ENCODE peak calls at places on chromosomes 13 and 19, in four cellular contexts. G is brain microvascular endothelial cell; E is CD8-positive, alpha-beta memory T cell; S is pancreas. M is an unnamed sample.

GRCh38 chr19:32188921-32189320 is 156.5 kb upstream of the ZNF507 start:
- DNase-seq in E (no peak), G (no peak), S (no peak), M (no peak)

GRCh38 chr13:102555914-102556553 is 40.8 kb upstream of the TPP2 start:
- DNase-seq in E (peak), G (peak), S (no peak), M (peak)

GRCh38 chr13:39600766-39601165 is 2.2 kb downstream of the LHFPL6 start:
- DNase-seq in E (no peak), G (peak), S (no peak), M (no peak)

GRCh38 chr13:112469071-112469745 is 93.1 kb downstream of the SPACA7 start:
- DNase-seq in S (no peak), E (no peak), G (no peak), M (no peak)

GRCh38 chr13:37868691-37869505 is 674 bp downstream of the TRPC4 start:
- DNase-seq in G (peak), E (no peak), S (no peak), M (no peak)

GRCh38 chr13:33524086-33524485 is 238.5 kb upstream of the STARD13 start:
- DNase-seq in S (no peak), G (peak), E (no peak), M (no peak)

GRCh38 chr19:35619290-35619923 is 6.9 kb downstream of the HAUS5 start:
- DNase-seq in E (no peak), S (no peak), G (no peak), M (no peak)

GRCh38 chr19:34135401-34135800 is 36.9 kb upstream of the LSM14A start:
- DNase-seq in E (no peak), G (no peak), S (peak), M (no peak)

GRCh38 chr19:57026476-57026875 is 93.3 kb upstream of the USP29 start:
- DNase-seq in G (no peak), S (no peak), E (no peak), M (no peak)

GRCh38 chr19:17951151-17952040 is 15.5 kb upstream of the KCNN1 start:
- DNase-seq in E (no peak), G (no peak), S (no peak), M (no peak)

GRCh38 chr19:13029893-13030292 is 34.6 kb downstream of the NFIX start:
- DNase-seq in E (no peak), G (no peak), S (no peak), M (no peak)

GRCh38 chr19:367561-367960 is 23.0 kb upstream of the MIER2 start:
- DNase-seq in G (no peak), S (no peak), E (no peak), M (no peak)

GRCh38 chr19:54297759-54298305 is 15.1 kb downstream of the LILRA5 start:
- DNase-seq in E (no peak), G (no peak), S (no peak), M (no peak)

GRCh38 chr19:11204943-11205349 is 7.6 kb upstream of the KANK2 start:
- DNase-seq in S (peak), G (no peak), E (no peak), M (no peak)

GRCh38 chr19:50332264-50333038 is 3.3 kb upstream of the KCNC3 start:
- DNase-seq in S (peak), G (no peak), E (no peak), M (no peak)

GRCh38 chr13:78241278-78241919 is 322.8 kb upstream of the EDNRB start:
- DNase-seq in S (peak), G (peak), E (peak), M (no peak)

GRCh38 chr19:16067205-16067938 is 8.9 kb upstream of the TPM4 start:
- DNase-seq in E (no peak), G (peak), S (peak), M (peak)

GRCh38 chr13:93108111-93108581 is 118.5 kb upstream of the GPC6 start:
- DNase-seq in S (no peak), E (no peak), G (no peak), M (no peak)

GRCh38 chr13:100550433-100550832 is 38.2 kb downstream of the GGACT start:
- DNase-seq in S (no peak), E (no peak), G (peak), M (no peak)

GRCh38 chr13:90070837-90071525 is 1276.5 kb upstream of the MIR17HG start:
- DNase-seq in S (no peak), G (no peak), E (no peak), M (no peak)

GRCh38 chr13:76038920-76039716 is 403.0 kb downstream of the LMO7 start:
- DNase-seq in S (no peak), G (no peak), E (no peak), M (no peak)

GRCh38 chr13:94387047-94387446 is 92.4 kb downstream of the DCT start:
- DNase-seq in S (no peak), E (no peak), G (no peak), M (no peak)

GRCh38 chr19:4754248-4754647 is 30.6 kb upstream of the DPP9 start:
- DNase-seq in E (no peak), S (no peak), G (no peak), M (no peak)

GRCh38 chr19:13964776-13965175 is 12.5 kb downstream of the DCAF15 start:
- DNase-seq in S (no peak), E (no peak), G (no peak), M (no peak)

GRCh38 chr13:86920960-86921359 is 750.2 kb upstream of the SLITRK5 start:
- DNase-seq in E (no peak), S (no peak), G (no peak), M (no peak)

GRCh38 chr13:82330499-82330898 is 1551.8 kb downstream of the SLITRK1 start:
- DNase-seq in S (no peak), E (no peak), G (peak), M (no peak)

GRCh38 chr13:51804295-51805172 is 571 bp upstream of the DHRS12 start:
- DNase-seq in E (no peak), S (peak), G (no peak), M (no peak)
- H3K27ac ChIP-seq in E (peak), S (peak), G (peak), M (peak)

DNA sequence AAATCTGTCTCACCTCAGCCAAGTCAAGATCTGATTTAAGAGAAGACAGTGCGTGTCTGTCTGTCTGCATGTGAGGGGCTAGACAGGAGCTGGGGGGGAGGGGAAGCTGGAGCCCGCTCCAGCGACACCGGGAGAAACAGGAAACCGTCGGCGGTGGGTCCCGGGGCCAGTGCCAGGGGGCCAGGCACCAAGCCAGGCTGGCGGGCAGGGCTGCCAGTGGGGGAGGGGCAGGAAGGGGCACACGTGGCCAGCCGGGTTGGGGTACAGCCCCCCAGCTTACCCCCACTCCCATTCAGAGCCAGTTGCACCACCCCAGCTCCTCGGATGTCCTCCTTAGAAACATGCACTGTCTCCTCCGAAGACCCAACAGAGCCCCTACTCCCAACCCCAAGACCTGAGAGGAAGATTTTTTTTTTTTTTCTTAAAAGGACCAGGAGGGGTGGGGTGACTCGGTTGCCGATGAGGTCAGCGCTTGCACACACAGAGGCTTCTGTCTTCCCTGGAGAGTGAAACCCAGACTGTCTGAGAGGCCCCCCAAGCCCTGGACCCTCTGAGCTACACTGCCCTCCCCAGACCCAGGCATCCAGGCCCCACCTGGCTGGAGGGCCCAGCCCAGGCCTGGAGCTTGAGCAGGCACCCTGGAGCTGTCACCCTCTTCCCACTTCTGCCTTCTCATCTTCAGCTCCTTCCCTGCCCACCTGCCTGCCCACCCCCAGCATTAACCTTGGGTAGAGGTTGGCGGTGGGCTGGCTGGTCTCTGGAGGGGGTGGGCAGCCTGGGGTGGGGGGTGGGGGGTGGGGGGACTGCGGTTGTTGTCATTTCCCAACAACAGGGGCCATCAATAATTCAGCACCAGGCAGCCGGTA is 4.0 kb downstream of the ERF start:
- DNase-seq in S (peak), E (no peak), G (no peak), M (no peak)
- H3K27ac ChIP-seq in S (peak), E (no peak), G (peak), M (peak)

GRCh38 chr13:29571876-29572570 is 23.5 kb downstream of the SLC7A1 start:
- DNase-seq in G (no peak), S (no peak), E (no peak), M (no peak)

GRCh38 chr13:29570058-29570654 is 25.3 kb downstream of the SLC7A1 start:
- DNase-seq in S (no peak), E (no peak), G (no peak), M (no peak)

GRCh38 chr13:29572575-29572974 is 22.9 kb downstream of the SLC7A1 start:
- DNase-seq in E (no peak), G (no peak), S (no peak), M (no peak)

GRCh38 chr13:29575098-29575497 is 20.4 kb downstream of the SLC7A1 start:
- DNase-seq in G (no peak), S (no peak), E (no peak), M (no peak)

DNA sequence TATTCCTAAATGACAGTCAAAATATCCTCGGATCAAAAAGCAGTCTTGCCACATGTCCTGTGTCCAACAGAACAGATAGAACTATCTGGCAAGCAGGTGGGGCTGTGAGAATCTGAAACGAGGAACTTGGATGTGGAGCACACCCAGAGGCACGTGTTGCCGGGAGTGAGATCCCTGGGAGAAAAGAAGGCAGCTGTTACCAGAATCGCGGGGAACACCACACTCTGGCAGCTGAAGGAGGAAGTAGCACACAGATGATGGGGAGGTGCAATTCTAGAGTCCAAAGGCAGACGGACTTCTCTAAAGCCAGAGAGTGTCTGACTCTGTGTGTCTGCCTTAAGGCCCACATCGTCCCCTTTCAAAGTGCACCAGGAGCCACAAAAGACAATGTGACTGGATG is 22.3 kb downstream of the SLC7A1 start:
- DNase-seq in G (no peak), S (peak), E (no peak), M (no peak)
- H3K27ac ChIP-seq in G (no peak), S (peak), E (no peak), M (no peak)

GRCh38 chr13:110001622-110002275 is 215.4 kb upstream of the IRS2 start:
- DNase-seq in S (no peak), G (peak), E (no peak), M (no peak)

GRCh38 chr13:110000534-110001345 is 214.4 kb upstream of the IRS2 start:
- DNase-seq in E (no peak), G (no peak), S (no peak), M (no peak)

GRCh38 chr13:109998808-109999528 is 212.6 kb upstream of the IRS2 start:
- DNase-seq in S (no peak), E (no peak), G (peak), M (peak)

GRCh38 chr13:109998030-109998429 is 211.6 kb upstream of the IRS2 start:
- DNase-seq in E (no peak), S (no peak), G (no peak), M (no peak)

GRCh38 chr13:109999659-110000533 is 213.5 kb upstream of the IRS2 start:
- DNase-seq in S (no peak), G (no peak), E (no peak), M (no peak)
- H3K27ac ChIP-seq in S (no peak), G (no peak), E (no peak), M (no peak)

GRCh38 chr19:52585604-52586003 is 15.5 kb downstream of the ZNF701 start:
- DNase-seq in E (no peak), G (no peak), S (no peak), M (no peak)

GRCh38 chr19:52585101-52585500 is 15.0 kb downstream of the ZNF701 start:
- DNase-seq in G (no peak), E (no peak), S (no peak), M (no peak)

DNA sequence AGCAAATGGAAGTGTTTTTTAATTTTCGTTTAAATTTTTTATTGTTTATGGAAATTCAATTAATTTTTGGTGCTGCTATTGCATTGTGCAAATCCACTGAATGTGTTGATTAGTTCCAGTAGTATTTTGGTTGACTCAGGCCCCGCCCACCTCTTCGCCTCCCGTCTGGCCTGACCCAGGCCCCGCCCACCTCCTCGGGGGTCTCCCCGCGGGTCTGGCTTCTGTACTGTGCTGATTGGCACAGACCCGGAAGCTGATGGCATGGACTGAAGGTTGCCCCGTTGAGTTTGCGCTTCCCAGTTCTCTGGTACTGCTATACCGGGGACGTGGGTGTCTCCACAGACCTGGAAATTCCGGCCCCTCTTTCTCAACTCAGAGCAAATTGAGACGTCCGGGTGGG is 14.6 kb downstream of the ZNF701 start:
- DNase-seq in E (no peak), S (no peak), G (no peak), M (no peak)
- H3K27ac ChIP-seq in E (no peak), S (peak), G (no peak), M (no peak)

DNA sequence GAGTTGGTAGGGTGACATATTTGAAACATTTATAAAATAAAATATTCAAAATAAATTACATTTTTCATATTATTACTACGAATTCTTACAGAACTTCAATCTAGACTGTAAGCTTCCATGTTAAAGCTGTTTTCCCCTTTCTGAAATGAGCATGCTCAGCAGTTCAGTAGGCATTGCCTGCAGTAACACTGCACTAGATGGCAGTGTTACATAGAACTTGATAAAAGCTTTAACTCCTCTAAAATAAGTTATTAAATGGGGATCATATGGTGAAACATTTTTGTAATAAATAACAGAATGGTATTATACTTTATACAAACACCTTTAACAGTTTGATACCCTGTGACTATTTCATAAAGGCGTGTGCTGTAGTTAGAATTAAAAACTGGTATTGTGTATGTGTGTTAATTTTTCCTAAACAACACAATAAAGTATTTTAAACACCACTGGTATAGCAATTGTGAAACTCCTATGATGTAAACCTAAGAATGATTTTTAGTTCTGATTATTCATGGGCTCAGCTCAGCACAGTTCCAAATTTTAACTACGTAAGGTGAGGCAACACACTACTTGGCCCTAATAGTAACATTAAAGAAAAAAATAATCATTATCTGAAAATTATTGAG is 11.6 kb upstream of the GPR18 start:
- DNase-seq in S (no peak), G (peak), E (peak), M (no peak)
- H3K27ac ChIP-seq in S (no peak), G (no peak), E (no peak), M (no peak)

GRCh38 chr19:55461974-55462628 is 659 bp upstream of the ISOC2 start:
- DNase-seq in E (no peak), G (no peak), S (peak), M (no peak)
- H3K27ac ChIP-seq in E (peak), G (peak), S (peak), M (no peak)

GRCh38 chr19:39163621-39164020 is 33.1 kb upstream of the NCCRP1 start:
- DNase-seq in G (no peak), S (no peak), E (no peak), M (no peak)

GRCh38 chr19:39160523-39160861 is 34.9 kb downstream of the PAK4 start:
- DNase-seq in G (peak), S (peak), E (no peak), M (peak)

GRCh38 chr19:39158646-39159260 is 33.2 kb downstream of the PAK4 start:
- DNase-seq in E (no peak), G (no peak), S (no peak), M (no peak)

GRCh38 chr19:39162441-39163043 is 34.2 kb upstream of the NCCRP1 start:
- DNase-seq in G (no peak), S (no peak), E (no peak), M (no peak)

GRCh38 chr19:39160889-39161672 is 35.5 kb downstream of the PAK4 start:
- DNase-seq in E (no peak), G (no peak), S (no peak), M (peak)
- H3K27ac ChIP-seq in E (no peak), G (no peak), S (no peak), M (peak)